ENCODE peak calls at places on chromosomes 11 and 22, in seven cellular contexts. L is CD4-positive, alpha-beta memory T cell; Q is ascending aorta; A is stomach; E is prostate gland; K is IMR-90; U is A549. O is an unnamed sample.

GRCh38 chr22:25111579-25112517 is 87.8 kb upstream of the CRYBB3 start:
- DNase-seq in A (peak; percentile 87), E (peak; percentile 86), L (no peak), U (no peak), Q (peak; percentile 84), K (no peak), O (no peak)

GRCh38 chr22:23256138-23256932 is 76.0 kb downstream of the BCR start:
- DNase-seq in Q (no peak), E (no peak), A (no peak), U (no peak), L (no peak), K (no peak), O (no peak)

GRCh38 chr11:12248330-12248729 is 129.0 kb upstream of the PARVA start:
- DNase-seq in K (peak; percentile 57), Q (no peak), A (peak; percentile 98), U (peak; percentile 23), E (peak; percentile 88), L (no peak), O (no peak)

GRCh38 chr11:82546556-82547162 is 187.0 kb downstream of the FAM181B start:
- DNase-seq in A (no peak), E (no peak), L (no peak), K (no peak), Q (no peak), U (no peak), O (no peak)

GRCh38 chr11:126538071-126538470 is 182.6 kb downstream of the ST3GAL4 start:
- DNase-seq in E (no peak), A (no peak), K (no peak), L (no peak), U (no peak), Q (no peak), O (no peak)

GRCh38 chr22:45224331-45224730 is 16.4 kb downstream of the KIAA0930 start:
- DNase-seq in A (no peak), Q (no peak), L (no peak), K (no peak), U (no peak), E (no peak), O (no peak)

GRCh38 chr11:30455025-30455424 is 131.1 kb downstream of the MPPED2 start:
- DNase-seq in K (no peak), U (no peak), L (no peak), Q (no peak), A (no peak), E (no peak), O (no peak)

GRCh38 chr11:44804449-44805151 is 77.8 kb downstream of the TSPAN18 start:
- DNase-seq in A (no peak), Q (no peak), E (no peak), U (no peak), L (no peak), K (peak; percentile 20), O (no peak)

GRCh38 chr11:3827434-3828186 is 13.1 kb downstream of the RHOG start:
- DNase-seq in A (no peak), E (no peak), K (no peak), U (no peak), L (no peak), Q (no peak), O (no peak)

GRCh38 chr22:27542602-27543001 is 259.0 kb downstream of the MN1 start:
- DNase-seq in U (no peak), Q (no peak), L (no peak), A (no peak), E (no peak), K (no peak), O (no peak)

GRCh38 chr22:37231406-37232139 is 12.5 kb downstream of the RAC2 start:
- DNase-seq in E (no peak), K (no peak), L (no peak), Q (no peak), A (no peak), U (no peak), O (peak; percentile 50)

GRCh38 chr11:76615950-76616349 is 54.6 kb downstream of the LRRC32 start:
- DNase-seq in A (peak; percentile 83), E (peak; percentile 43), K (peak; percentile 38), L (no peak), Q (peak; percentile 92), U (no peak), O (no peak)

GRCh38 chr22:45429921-45430775 is 16.7 kb downstream of the RIBC2 start:
- DNase-seq in K (no peak), A (no peak), Q (peak; percentile 61), U (no peak), L (no peak), E (no peak), O (no peak)

GRCh38 chr11:9802291-9802861 is 138.5 kb downstream of the SWAP70 start:
- DNase-seq in E (peak; percentile 8), K (peak; percentile 91), A (no peak), U (no peak), Q (no peak), L (no peak), O (no peak)

GRCh38 chr11:69460540-69461257 is 20.8 kb upstream of the LINC01488 start:
- DNase-seq in L (no peak), Q (no peak), A (no peak), U (peak; percentile 22), E (no peak), K (peak; percentile 95), O (no peak)

GRCh38 chr22:25628494-25628893 is 64.0 kb downstream of the GRK3 start:
- DNase-seq in U (no peak), A (no peak), K (no peak), E (peak; percentile 69), Q (no peak), L (no peak), O (no peak)

GRCh38 chr11:16792426-16792825 is 54.0 kb downstream of the C11orf58 start:
- DNase-seq in U (no peak), L (no peak), K (no peak), Q (no peak), E (no peak), A (no peak), O (no peak)

GRCh38 chr11:62752177-62752785 is 1.7 kb downstream of the ZBTB3 start:
- DNase-seq in Q (no peak), E (no peak), K (no peak), U (no peak), A (no peak), L (no peak), O (no peak)

GRCh38 chr22:17949926-17950473 is 74.4 kb downstream of the MICAL3 start:
- DNase-seq in K (no peak), Q (no peak), U (no peak), L (no peak), A (no peak), E (no peak), O (no peak)

GRCh38 chr22:21022955-21023614 is 8.1 kb downstream of the P2RX6 start:
- DNase-seq in K (no peak), Q (no peak), U (no peak), E (no peak), A (no peak), L (no peak), O (no peak)

GRCh38 chr11:1150769-1151365 is 6.9 kb upstream of the MUC5AC start:
- DNase-seq in E (no peak), U (peak; percentile 93), A (peak; percentile 60), L (no peak), K (peak; percentile 67), Q (no peak), O (no peak)

GRCh38 chr22:47174096-47174495 is 411.6 kb downstream of the TBC1D22A start:
- DNase-seq in U (no peak), L (no peak), Q (peak; percentile 50), A (no peak), K (no peak), E (no peak), O (no peak)

GRCh38 chr11:28566643-28567042 is 458.5 kb downstream of the METTL15 start:
- DNase-seq in E (peak; percentile 4), U (peak; percentile 97), K (peak; percentile 100), Q (peak; percentile 91), A (peak; percentile 56), L (no peak), O (no peak)

GRCh38 chr11:120064341-120064740 is 73.6 kb downstream of the TRIM29 start:
- DNase-seq in E (no peak), Q (peak; percentile 22), A (no peak), L (no peak), U (no peak), K (no peak), O (no peak)

GRCh38 chr11:102111011-102111786 is 952 bp downstream of the YAP1 start:
- DNase-seq in E (peak; percentile 76), U (peak; percentile 86), K (peak; percentile 81), L (peak; percentile 10), A (peak; percentile 79), Q (peak; percentile 86), O (peak; percentile 19)

GRCh38 chr11:134229131-134229790 is 4.8 kb downstream of the VPS26B start:
- DNase-seq in A (no peak), K (no peak), E (no peak), L (no peak), U (no peak), Q (no peak), O (no peak)

GRCh38 chr11:2518983-2519340 is 74.2 kb downstream of the KCNQ1 start:
- DNase-seq in K (no peak), A (peak; percentile 13), E (no peak), L (no peak), Q (peak; percentile 44), U (no peak), O (no peak)

DNA sequence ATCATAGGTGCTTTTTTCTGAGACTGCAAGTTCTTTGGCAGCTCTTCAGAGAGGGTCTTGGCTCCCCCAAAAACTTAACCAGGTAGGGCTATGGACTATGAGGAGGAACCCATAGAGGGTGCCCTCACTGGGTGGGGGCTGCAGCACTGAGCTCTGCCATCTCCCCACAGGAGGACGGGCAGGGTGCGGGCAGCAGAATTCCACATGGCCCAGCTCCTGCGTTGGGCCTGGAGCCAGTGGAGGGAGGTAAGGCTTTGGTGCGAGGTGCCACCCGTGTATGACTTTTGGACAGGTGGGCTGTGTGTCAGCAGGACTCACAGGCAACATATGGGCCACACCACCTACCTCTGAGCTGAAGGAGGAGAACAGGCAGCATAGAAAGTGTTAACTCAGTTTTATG is 58.4 kb downstream of the PISD start:
- DNase-seq in E (no peak), K (no peak), A (no peak), L (no peak), Q (no peak), U (no peak), O (no peak)
- H3K27ac ChIP-seq in E (no peak overlapping the region), K (no peak overlapping the region), A (peak overlapping the region; percentile 61), L (no peak overlapping the region), Q (peak overlapping the region; percentile 74), U (no peak overlapping the region), O (no peak overlapping the region)

GRCh38 chr11:86919557-86920210 is 35.5 kb downstream of the FZD4 start:
- DNase-seq in Q (no peak), K (peak; percentile 81), U (peak; percentile 74), L (peak; percentile 11), A (no peak), E (no peak), O (no peak)
- H3K27ac ChIP-seq in Q (peak overlapping the region; percentile 89), K (no peak overlapping the region), U (no peak overlapping the region), L (no peak overlapping the region), A (no peak overlapping the region), E (no peak overlapping the region), O (no peak overlapping the region)

GRCh38 chr11:61510980-61511373 is 2.4 kb downstream of the LRRC10B start:
- DNase-seq in L (no peak), U (no peak), K (no peak), E (no peak), A (no peak), Q (no peak), O (no peak)
- H3K27ac ChIP-seq in L (no peak overlapping the region), U (no peak overlapping the region), K (no peak overlapping the region), E (no peak overlapping the region), A (peak overlapping the region; percentile 70), Q (no peak overlapping the region), O (no peak overlapping the region)

DNA sequence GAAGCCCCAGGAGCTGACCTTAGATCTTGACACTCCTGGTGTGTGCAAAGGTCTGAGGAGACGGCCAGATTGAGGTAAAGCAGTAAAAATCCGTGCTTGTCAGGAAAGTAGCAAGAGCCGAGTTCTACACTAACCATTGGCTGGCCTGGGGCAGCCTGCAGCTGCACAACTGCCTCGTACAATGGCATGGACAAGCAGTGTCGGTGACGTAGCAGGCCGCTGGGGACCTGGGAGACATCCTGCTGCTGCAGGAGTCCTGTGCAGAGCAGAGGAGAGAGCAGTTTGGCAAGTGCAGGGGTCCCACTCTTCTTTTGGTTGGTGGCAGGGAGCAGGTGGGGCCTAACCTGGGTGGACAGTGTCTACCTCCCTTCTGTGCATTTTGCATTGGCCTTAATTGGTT is 189.6 kb downstream of the SNX19 start:
- DNase-seq in U (no peak), K (no peak), Q (no peak), E (no peak), A (no peak), L (no peak), O (no peak)
- H3K27ac ChIP-seq in U (no peak overlapping the region), K (no peak overlapping the region), Q (peak overlapping the region; percentile 4), E (no peak overlapping the region), A (no peak overlapping the region), L (no peak overlapping the region), O (no peak overlapping the region)